ENCODE peak calls at places on chromosomes 4 and X, in four cellular contexts. Q, Z, Y and T are unnamed samples. For H3K9me3, the result is how much of the 10 kb centered on the place peaks cover.

GRCh38 chr4:86582453-86582852 is 11.7 kb upstream of the PTPN13 start:
- ATAC-seq in Q (no peak), Z (peak), Y (no peak), T (no peak)

GRCh38 chr4:23857353-23857752 is 32.5 kb downstream of the PPARGC1A start:
- ATAC-seq in Q (peak), Z (no peak), Y (no peak), T (no peak)

GRCh38 chr4:146159384-146160058 is 16.0 kb upstream of the LSM6 start:
- ATAC-seq in Q (no peak), Z (peak), Y (no peak), T (no peak)

GRCh38 chrX:10598540-10598939 is 21.8 kb downstream of the MID1 start:
- ATAC-seq in Q (no peak), Z (no peak), Y (no peak), T (no peak)

GRCh38 chr4:128565565-128566186 is 243.8 kb upstream of the JADE1 start:
- ATAC-seq in Q (no peak), Z (peak), Y (peak), T (no peak)

GRCh38 chrX:7233632-7234406 is 85.9 kb upstream of the PUDP start:
- ATAC-seq in Q (peak), Z (no peak), Y (no peak), T (no peak)

GRCh38 chr4:53478671-53479456 is 101.4 kb downstream of the FIP1L1 start:
- ATAC-seq in Q (peak), Z (no peak), Y (no peak), T (no peak)

GRCh38 chr4:47741200-47741599 is 96.7 kb downstream of the CORIN start:
- ATAC-seq in Q (no peak), Z (no peak), Y (no peak), T (no peak)

GRCh38 chr4:48259748-48260147 is 9.9 kb downstream of the TEC start:
- ATAC-seq in Q (no peak), Z (no peak), Y (no peak), T (no peak)

GRCh38 chrX:142616636-142617035 is 409.1 kb upstream of the SPANXN4 start:
- ATAC-seq in Q (no peak), Z (no peak), Y (no peak), T (no peak)

GRCh38 chr4:95877636-95878035 is 37.7 kb downstream of the PDHA2 start:
- ATAC-seq in Q (no peak), Z (no peak), Y (no peak), T (no peak)

GRCh38 chr4:78687818-78688217 is 88.3 kb upstream of the BMP2K start:
- ATAC-seq in Q (no peak), Z (no peak), Y (no peak), T (no peak)

GRCh38 chr4:159210975-159211374 is 108.1 kb downstream of the RAPGEF2 start:
- ATAC-seq in Q (no peak), Z (no peak), Y (no peak), T (no peak)

GRCh38 chr4:94406668-94407437 is 44.9 kb upstream of the PDLIM5 start:
- ATAC-seq in Q (peak), Z (peak), Y (peak), T (peak)

GRCh38 chr4:124445071-124445470 is 267.5 kb downstream of the ANKRD50 start:
- ATAC-seq in Q (no peak), Z (no peak), Y (no peak), T (no peak)

GRCh38 chr4:154719087-154719486 is 24.7 kb upstream of the LRAT start:
- ATAC-seq in Q (no peak), Z (no peak), Y (no peak), T (no peak)

GRCh38 chr4:85968945-85969830 is 390.7 kb downstream of the MAPK10 start:
- ATAC-seq in Q (peak), Z (peak), Y (peak), T (no peak)

GRCh38 chr4:100278567-100278966 is 88.3 kb upstream of the DDIT4L start:
- ATAC-seq in Q (no peak), Z (no peak), Y (no peak), T (no peak)

GRCh38 chr4:184899261-184900134 is 73.7 kb upstream of the ACSL1 start:
- ATAC-seq in Q (peak), Z (no peak), Y (no peak), T (peak)

GRCh38 chr4:138910914-138911336 is 104.7 kb upstream of the NOCT start:
- ATAC-seq in Q (peak), Z (no peak), Y (peak), T (peak)

GRCh38 chr4:37749398-37749988 is 63.3 kb upstream of the RELL1 start:
- ATAC-seq in Q (no peak), Z (peak), Y (no peak), T (no peak)

GRCh38 chr4:152676052-152676854 is 3.5 kb downstream of the TMEM154 start:
- ATAC-seq in Q (no peak), Z (peak), Y (no peak), T (no peak)

GRCh38 chr4:140742838-140743193 is 13.4 kb downstream of the TBC1D9 start:
- ATAC-seq in Q (no peak), Z (peak), Y (no peak), T (no peak)

GRCh38 chr4:101236097-101236496 is 111.2 kb downstream of the PPP3CA start:
- ATAC-seq in Q (no peak), Z (no peak), Y (no peak), T (no peak)

GRCh38 chr4:186709509-186709908 is 14.1 kb downstream of the FAT1 start:
- ATAC-seq in Q (no peak), Z (no peak), Y (no peak), T (peak)

GRCh38 chr4:68591204-68591603 is 15.1 kb upstream of the UGT2B17 start:
- ATAC-seq in Q (no peak), Z (no peak), Y (no peak), T (no peak)

GRCh38 chr4:129488427-129488826 is 392.5 kb downstream of the C4orf33 start:
- ATAC-seq in Q (no peak), Z (no peak), Y (no peak), T (no peak)

DNA sequence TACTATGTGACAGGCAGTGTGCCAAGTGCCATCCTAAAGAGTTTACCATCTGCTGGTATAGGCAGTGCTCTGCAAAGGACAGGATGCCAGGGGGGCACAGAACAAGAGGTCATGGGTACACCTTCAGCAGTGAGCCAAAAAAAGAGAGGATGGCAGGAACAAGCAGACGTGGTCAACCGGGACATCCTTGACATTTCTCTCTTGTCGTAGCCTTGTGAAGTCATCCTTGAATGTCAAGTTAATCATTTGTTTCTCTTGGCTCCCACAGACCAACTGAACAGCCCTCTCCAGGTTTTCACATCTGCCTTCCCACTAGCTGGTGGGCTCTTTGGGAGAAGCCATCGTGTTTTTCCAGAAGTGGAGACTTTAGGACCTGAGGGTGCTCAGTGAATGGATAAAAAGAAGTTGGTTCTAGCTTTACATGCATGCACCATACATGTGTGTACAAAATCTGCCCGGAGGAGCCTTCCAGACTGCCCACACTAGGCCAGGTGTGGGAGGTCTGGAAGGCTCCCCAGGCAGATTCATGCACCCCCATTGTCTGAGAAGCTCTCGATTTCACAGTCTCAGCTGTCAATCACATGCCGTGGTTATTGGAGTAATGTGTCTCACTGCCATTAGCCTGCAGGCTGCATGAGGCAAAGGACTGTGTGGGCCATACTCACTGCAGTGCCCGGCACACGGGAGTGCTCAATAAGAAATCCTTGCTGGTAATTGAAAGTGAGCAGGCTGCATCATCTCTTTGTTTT is 16.4 kb downstream of the PNMA6F start:
- ATAC-seq in Q (no peak), Z (no peak), Y (no peak), T (no peak)
- H3K9me3 ChIP-seq in Q (under half), Z (under half), Y (under half), T (under half)

GRCh38 chr4:17680985-17681920 is 66.8 kb downstream of the MED28 start:
- ATAC-seq in Q (no peak), Z (no peak), Y (no peak), T (no peak)
- TF ChIP-seq POLR2A in Q (no peak), Z (no peak), Y (no peak), T (no peak)

GRCh38 chr4:90498175-90498574 is 371.0 kb downstream of the CCSER1 start:
- ATAC-seq in Q (no peak), Z (no peak), Y (no peak), T (no peak)

DNA sequence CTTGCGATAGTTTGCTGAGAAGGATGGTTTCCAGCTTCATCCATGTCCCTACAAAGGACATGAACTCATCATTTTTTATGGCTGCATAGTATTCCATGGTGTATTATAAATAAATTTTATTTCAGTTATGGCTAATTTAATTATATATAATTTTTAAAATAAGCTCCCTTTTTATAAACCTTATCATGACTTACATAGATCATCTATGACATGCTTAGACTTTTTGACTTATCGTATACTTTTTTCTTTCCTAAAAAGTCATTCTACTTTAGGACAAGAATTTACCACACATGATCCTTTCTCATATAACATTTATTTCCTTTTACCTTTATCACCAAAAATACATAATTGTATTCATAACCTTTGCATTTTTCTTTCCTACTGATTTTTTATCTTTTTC is 376.5 kb downstream of the CCSER1 start:
- ATAC-seq in Q (no peak), Z (no peak), Y (no peak), T (no peak)
- H3K9me3 ChIP-seq in Q (under half), Z (under half), Y (under half), T (under half)

DNA sequence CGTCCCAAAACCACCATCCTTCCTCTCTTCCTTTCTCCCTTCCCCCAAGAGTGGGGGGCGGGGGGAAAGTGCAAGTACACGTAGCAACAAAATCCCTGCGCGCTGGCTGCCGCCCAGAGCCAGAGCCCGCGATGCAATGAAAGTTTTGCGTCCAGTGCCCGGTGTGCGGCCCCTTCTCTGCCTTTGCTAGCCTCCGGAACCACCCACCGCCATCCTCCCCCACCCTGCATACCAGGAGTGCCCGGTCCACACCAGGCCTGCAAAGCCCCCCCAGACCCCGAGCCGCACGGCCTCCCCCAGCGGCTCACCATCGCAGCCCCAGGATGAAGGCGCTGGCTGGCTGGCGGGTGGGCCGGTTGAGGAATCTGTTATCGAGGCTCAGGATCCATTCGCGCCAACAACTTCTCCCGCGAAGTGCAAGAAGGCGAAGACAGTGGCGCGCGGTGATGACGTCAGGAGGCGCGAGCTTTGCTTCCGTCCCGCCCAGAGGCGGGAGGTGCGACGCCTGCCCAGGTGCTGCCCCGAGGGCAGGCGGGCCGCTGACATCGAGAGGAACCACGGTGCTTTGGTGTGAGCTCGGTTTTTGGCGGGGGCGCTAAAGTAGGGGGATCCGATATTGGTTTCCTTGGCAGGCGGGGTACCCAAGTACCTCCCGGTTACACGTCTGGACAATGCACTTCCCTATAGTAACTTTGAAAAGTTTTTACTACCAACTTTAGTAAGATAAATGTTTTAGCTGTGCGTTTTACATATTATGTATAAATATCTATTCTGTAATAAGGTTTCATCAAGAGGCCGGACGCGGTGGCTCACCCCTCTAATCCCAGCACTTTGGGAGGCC is at the start of gene RFC1:
- ATAC-seq in Q (peak), Z (peak), Y (peak), T (peak)
- TF ChIP-seq POLR2A in Q (no peak), Z (peak), Y (no peak), T (peak)

DNA sequence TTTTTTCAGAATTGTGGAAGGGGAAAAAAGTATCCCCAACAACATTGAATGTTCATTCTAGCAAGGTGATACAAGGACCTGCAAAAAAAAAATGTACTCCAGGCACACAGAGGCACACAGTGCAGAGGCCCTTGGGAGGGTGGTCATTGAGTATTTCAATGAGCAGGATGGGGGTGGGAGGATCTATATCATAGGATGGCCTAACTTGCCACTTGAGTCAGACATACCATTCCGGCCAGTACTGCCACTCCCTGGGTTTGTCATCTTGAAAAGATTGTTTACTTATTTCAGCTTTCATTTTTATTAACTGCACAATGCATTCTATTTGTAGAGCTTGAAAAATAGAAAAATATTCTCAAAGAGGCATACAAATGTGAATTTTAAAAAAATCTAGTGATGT is 18.7 kb downstream of the ZNF595 start:
- ATAC-seq in Q (no peak), Z (no peak), Y (no peak), T (no peak)
- H3K9me3 ChIP-seq in Q (under half), Z (under half), Y (half or more), T (under half)

GRCh38 chr4:143252478-143252877 is 67.8 kb downstream of the USP38 start:
- ATAC-seq in Q (no peak), Z (no peak), Y (no peak), T (no peak)
- TF ChIP-seq POLR2A in Q (no peak), Z (no peak), Y (no peak), T (no peak)

GRCh38 chr4:55938501-55938900 is 10.2 kb upstream of the CEP135 start:
- ATAC-seq in Q (no peak), Z (no peak), Y (no peak), T (no peak)
- H3K9me3 ChIP-seq in Q (under half), Z (under half), Y (half or more), T (under half)

GRCh38 chr4:113256946-113257345 is 207.5 kb downstream of the ANK2 start:
- ATAC-seq in Q (no peak), Z (no peak), Y (no peak), T (no peak)
- TF ChIP-seq POLR2A in Q (no peak), Z (no peak), Y (no peak), T (no peak)

DNA sequence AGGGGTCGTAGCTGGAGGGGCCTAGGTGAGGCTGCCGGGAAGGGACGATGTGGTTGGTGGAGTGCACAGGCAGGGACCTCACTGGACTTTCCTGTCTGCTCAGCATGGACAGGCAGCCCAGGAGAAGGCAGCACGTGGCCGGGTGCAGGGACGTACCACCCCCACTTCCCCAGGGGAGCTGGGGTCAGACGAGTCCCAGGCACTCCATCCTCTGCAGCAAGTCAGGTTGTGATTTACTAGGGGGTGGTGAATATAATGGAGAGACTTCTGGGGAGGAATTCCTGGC is 1.5 kb upstream of the CTBP1 start:
- ATAC-seq in Q (no peak), Z (no peak), Y (no peak), T (no peak)
- H3K9me3 ChIP-seq in Q (under half), Z (under half), Y (under half), T (under half)